ENCODE peak calls at places on chromosomes 13 and 19, in five cellular contexts. F is IMR-90, I is body of pancreas, P is cardiac muscle cell, A is HFFc6. G is an unnamed sample.

GRCh38 chr19:30254214-30254613 is 118.0 kb upstream of the ZNF536 start:
- DNase-seq in F (no peak), I (no peak), P (no peak), A (no peak), G (no peak)

GRCh38 chr19:50967924-50968708 is 1.3 kb downstream of the KLK6 start:
- DNase-seq in F (no peak), I (no peak), P (no peak), A (no peak), G (no peak)

GRCh38 chr13:24279267-24279666 is 30.1 kb upstream of the C1QTNF9 start:
- DNase-seq in F (no peak), I (no peak), P (no peak), A (no peak), G (no peak)

GRCh38 chr13:103349664-103350063 is 283.4 kb upstream of the SLC10A2 start:
- DNase-seq in F (no peak), I (no peak), P (peak), A (no peak), G (no peak)

GRCh38 chr19:591099-591958 is 1.6 kb downstream of the HCN2 start:
- DNase-seq in F (no peak), I (no peak), P (peak), A (no peak), G (no peak)

GRCh38 chr13:74465279-74465678 is 331.1 kb upstream of the KLF12 start:
- DNase-seq in F (no peak), I (no peak), P (no peak), A (no peak), G (no peak)

GRCh38 chr13:113562085-113562749 is 22.3 kb upstream of the TFDP1 start:
- DNase-seq in F (peak), I (peak), P (peak), A (peak), G (peak)

GRCh38 chr13:66680031-66680430 is 550.1 kb downstream of the PCDH9 start:
- DNase-seq in F (no peak), I (no peak), P (no peak), A (no peak), G (no peak)

GRCh38 chr19:23561341-23561740 is 125.7 kb downstream of the ZNF675 start:
- DNase-seq in F (no peak), I (no peak), P (no peak), A (peak), G (no peak)

GRCh38 chr13:112065521-112065866 is 1.5 kb upstream of the SOX1 start:
- DNase-seq in F (no peak), I (no peak), P (no peak), A (no peak), G (no peak)

GRCh38 chr13:41502021-41502420 is 44.7 kb downstream of the RGCC start:
- DNase-seq in F (no peak), I (no peak), P (no peak), A (no peak), G (no peak)

GRCh38 chr13:29100739-29101138 is 280.6 kb downstream of the MTUS2 start:
- DNase-seq in F (no peak), I (no peak), P (no peak), A (no peak), G (no peak)

GRCh38 chr13:47134939-47135489 is 238.2 kb upstream of the HTR2A start:
- DNase-seq in F (no peak), I (no peak), P (no peak), A (no peak), G (no peak)

GRCh38 chr13:112838038-112838965 is 130.7 kb upstream of the MCF2L start:
- DNase-seq in F (no peak), I (no peak), P (no peak), A (no peak), G (no peak)

GRCh38 chr13:35780613-35781012 is 304.1 kb upstream of the MAB21L1 start:
- DNase-seq in F (no peak), I (no peak), P (no peak), A (no peak), G (no peak)

GRCh38 chr19:49427855-49428546 is 2.8 kb downstream of the GFY start:
- DNase-seq in F (no peak), I (no peak), P (no peak), A (no peak), G (no peak)
- TF ChIP-seq CTCF in F (no peak), I (no peak), P (no peak), A (no peak), G (no peak)

GRCh38 chr13:39524795-39525194 is 78.2 kb downstream of the LHFPL6 start:
- DNase-seq in F (no peak), I (no peak), P (no peak), A (no peak), G (no peak)
- TF ChIP-seq CTCF in F (no peak), I (no peak), P (no peak), A (peak), G (no peak)

GRCh38 chr19:12676928-12677327 is 4.8 kb downstream of the DHPS start:
- DNase-seq in F (no peak), I (no peak), P (no peak), A (no peak), G (no peak)

GRCh38 chr19:12685831-12686230 is 2.0 kb upstream of the GNG14 start:
- DNase-seq in F (no peak), I (no peak), P (no peak), A (no peak), G (no peak)

GRCh38 chr19:12676384-12676792 is 5.3 kb downstream of the DHPS start:
- DNase-seq in F (peak), I (peak), P (peak), A (peak), G (no peak)

GRCh38 chr19:12680034-12680433 is 1.6 kb downstream of the DHPS start:
- DNase-seq in F (no peak), I (no peak), P (no peak), A (no peak), G (no peak)

GRCh38 chr19:12681074-12681987 is at the start of gene DHPS:
- DNase-seq in F (peak), I (peak), P (peak), A (peak), G (peak)
- TF ChIP-seq CTCF in F (no peak), I (no peak), P (no peak), A (peak), G (no peak)

GRCh38 chr13:84570831-84571230 is 688.6 kb upstream of the SLITRK1 start:
- DNase-seq in F (peak), I (no peak), P (no peak), A (peak), G (no peak)

GRCh38 chr13:84571264-84571663 is 689.0 kb upstream of the SLITRK1 start:
- DNase-seq in F (peak), I (no peak), P (no peak), A (no peak), G (no peak)

GRCh38 chr13:84574851-84575250 is 692.6 kb upstream of the SLITRK1 start:
- DNase-seq in F (peak), I (no peak), P (no peak), A (peak), G (peak)
- TF ChIP-seq CTCF in F (peak), I (peak), P (peak), A (peak), G (peak)

GRCh38 chr13:95530178-95530577 is 22.3 kb upstream of the CLDN10 start:
- DNase-seq in F (peak), I (peak), P (no peak), A (no peak), G (peak)
- TF ChIP-seq CTCF in F (no peak), I (peak), P (no peak), A (no peak), G (no peak)

GRCh38 chr19:43724896-43725295 is 9.0 kb downstream of the IRGC start:
- DNase-seq in F (no peak), I (no peak), P (no peak), A (no peak), G (no peak)

GRCh38 chr19:43720936-43721335 is 5.1 kb downstream of the IRGC start:
- DNase-seq in F (no peak), I (no peak), P (no peak), A (no peak), G (no peak)

GRCh38 chr19:43721469-43722048 is 5.7 kb downstream of the IRGC start:
- DNase-seq in F (no peak), I (no peak), P (no peak), A (no peak), G (no peak)

GRCh38 chr19:43725468-43725867 is 9.6 kb downstream of the IRGC start:
- DNase-seq in F (no peak), I (no peak), P (no peak), A (no peak), G (no peak)

GRCh38 chr19:43723588-43723987 is 7.7 kb downstream of the IRGC start:
- DNase-seq in F (no peak), I (no peak), P (no peak), A (no peak), G (no peak)
- TF ChIP-seq CTCF in F (peak), I (peak), P (peak), A (peak), G (peak)

G was measured in AG09309.